ENCODE peak calls at places on chromosomes 7 and 10, in four cellular contexts. One of them, this sample, is unnamed.

GRCh38 chr10:31697271-31698168 is 231.1 kb downstream of the ARHGAP12 start:
- DNase-seq in uterus: peak; percentile 89
- DNase-seq in brain microvascular endothelial cell: peak; percentile 86
- DNase-seq in fibroblast of lung: peak; percentile 89
- DNase-seq in this sample: peak; percentile 84

GRCh38 chr10:89279449-89279869 is 22.4 kb upstream of the IFIT2 start:
- DNase-seq in uterus: no peak
- DNase-seq in brain microvascular endothelial cell: peak; percentile 68
- DNase-seq in fibroblast of lung: peak; percentile 72
- DNase-seq in this sample: peak; percentile 67

GRCh38 chr10:125087897-125088215 is 72.5 kb downstream of the CTBP2 start:
- DNase-seq in uterus: no peak
- DNase-seq in brain microvascular endothelial cell: no peak
- DNase-seq in fibroblast of lung: no peak
- DNase-seq in this sample: no peak

GRCh38 chr10:122462533-122463465 is 1.4 kb downstream of the HTRA1 start:
- DNase-seq in uterus: peak; percentile 75
- DNase-seq in brain microvascular endothelial cell: peak; percentile 49
- DNase-seq in fibroblast of lung: peak; percentile 66
- DNase-seq in this sample: peak; percentile 62

GRCh38 chr10:93468532-93469213 is 13.5 kb downstream of the MYOF start:
- DNase-seq in uterus: peak; percentile 74
- DNase-seq in brain microvascular endothelial cell: peak; percentile 90
- DNase-seq in fibroblast of lung: peak; percentile 93
- DNase-seq in this sample: peak; percentile 94

GRCh38 chr10:1638889-1639418 is 98.4 kb downstream of the ADARB2 start:
- DNase-seq in uterus: no peak
- DNase-seq in brain microvascular endothelial cell: no peak
- DNase-seq in fibroblast of lung: no peak
- DNase-seq in this sample: no peak

GRCh38 chr7:101880536-101881443 is 63.4 kb downstream of the CUX1 start:
- DNase-seq in uterus: peak; percentile 85
- DNase-seq in brain microvascular endothelial cell: peak; percentile 67
- DNase-seq in fibroblast of lung: peak; percentile 31
- DNase-seq in this sample: peak; percentile 62

GRCh38 chr10:4810093-4810492 is 15.9 kb upstream of the AKR1E2 start:
- DNase-seq in uterus: no peak
- DNase-seq in brain microvascular endothelial cell: peak; percentile 23
- DNase-seq in fibroblast of lung: peak; percentile 77
- DNase-seq in this sample: peak; percentile 73

GRCh38 chr7:43694399-43694748 is 34.9 kb downstream of the COA1 start:
- DNase-seq in uterus: no peak
- DNase-seq in brain microvascular endothelial cell: peak; percentile 70
- DNase-seq in fibroblast of lung: peak; percentile 93
- DNase-seq in this sample: peak; percentile 87

DNA sequence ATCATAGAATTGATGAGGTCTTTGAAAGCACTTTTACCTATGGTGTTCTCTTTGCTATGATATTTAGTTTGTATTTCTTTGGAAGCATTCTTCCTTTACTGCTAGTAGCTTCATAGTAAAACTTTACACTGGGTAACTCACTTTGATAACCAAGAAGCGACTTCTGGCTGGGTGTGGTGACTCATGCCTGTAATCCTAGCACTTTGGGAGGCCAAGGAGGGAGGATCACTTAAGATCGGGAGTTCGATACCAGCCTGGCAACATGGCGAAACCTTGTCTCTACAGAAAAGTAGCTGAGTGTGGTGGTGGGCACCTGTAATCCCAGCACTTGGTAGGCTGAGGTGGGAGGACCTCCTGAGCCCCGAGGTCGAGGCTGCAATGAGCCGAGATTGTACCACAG is 36.2 kb downstream of the CCDC126 start:
- DNase-seq in uterus: no peak
- DNase-seq in brain microvascular endothelial cell: no peak
- DNase-seq in fibroblast of lung: no peak
- DNase-seq in this sample: no peak
- H3K4me3 ChIP-seq in uterus: no peak overlapping the region
- H3K4me3 ChIP-seq in brain microvascular endothelial cell: no peak overlapping the region
- H3K4me3 ChIP-seq in fibroblast of lung: no peak overlapping the region
- H3K4me3 ChIP-seq in this sample: no peak overlapping the region

GRCh38 chr10:15715619-15716227 is 4.0 kb downstream of the ITGA8 start:
- DNase-seq in uterus: no peak
- DNase-seq in brain microvascular endothelial cell: peak; percentile 19
- DNase-seq in fibroblast of lung: peak; percentile 40
- DNase-seq in this sample: peak; percentile 44

GRCh38 chr10:15718495-15719061 is 1.1 kb downstream of the ITGA8 start:
- DNase-seq in uterus: no peak
- DNase-seq in brain microvascular endothelial cell: no peak
- DNase-seq in fibroblast of lung: no peak
- DNase-seq in this sample: no peak

GRCh38 chr10:15719899-15720634 is at the start of gene ITGA8:
- DNase-seq in uterus: peak; percentile 34
- DNase-seq in brain microvascular endothelial cell: peak; percentile 24
- DNase-seq in fibroblast of lung: peak; percentile 51
- DNase-seq in this sample: peak; percentile 22

GRCh38 chr10:15720635-15721310 is 1.1 kb upstream of the ITGA8 start:
- DNase-seq in uterus: no peak
- DNase-seq in brain microvascular endothelial cell: no peak
- DNase-seq in fibroblast of lung: no peak
- DNase-seq in this sample: no peak

DNA sequence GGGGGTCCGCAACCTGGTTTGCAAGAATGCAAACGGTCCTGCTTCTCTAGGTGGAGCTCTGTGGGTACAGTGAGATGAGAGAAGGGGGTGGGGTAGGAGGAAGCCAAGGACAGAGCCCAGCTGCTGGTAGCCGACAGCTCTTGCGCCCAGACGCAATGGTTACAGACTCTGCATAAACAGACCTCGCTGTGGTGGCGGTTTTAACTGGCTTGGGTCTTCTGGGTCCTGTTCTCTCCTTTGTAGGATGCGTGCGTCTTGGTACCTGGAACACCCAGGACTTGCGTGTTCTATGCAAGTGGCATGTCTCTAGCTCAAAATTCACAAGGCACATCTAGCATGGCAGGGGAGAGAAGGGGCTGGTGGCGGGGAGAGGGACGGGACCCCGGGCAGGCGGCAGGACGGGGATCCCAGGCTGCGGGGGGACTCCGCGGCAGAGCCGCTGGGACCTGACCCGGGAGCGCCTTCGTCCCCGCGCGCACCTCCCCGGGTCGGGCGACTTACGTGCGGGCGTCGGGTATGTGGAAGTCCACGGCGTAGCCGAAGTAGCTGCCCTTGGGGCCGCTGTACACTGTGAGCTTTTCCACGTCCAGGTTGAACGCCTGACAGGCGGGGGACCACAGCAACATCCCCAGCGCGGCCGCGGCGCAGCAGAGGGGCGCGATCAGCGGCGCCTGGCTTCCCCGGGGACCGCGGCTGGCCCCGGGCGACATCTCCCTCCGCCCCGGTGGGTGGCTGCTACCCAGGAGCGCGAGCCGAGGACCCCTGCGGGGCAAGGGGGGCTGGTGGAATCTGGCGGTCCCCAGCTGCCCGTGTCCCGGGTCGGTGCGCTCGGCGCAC is 442 bp downstream of the ITGA8 start:
- DNase-seq in uterus: no peak
- DNase-seq in brain microvascular endothelial cell: peak; percentile 4
- DNase-seq in fibroblast of lung: peak; percentile 40
- DNase-seq in this sample: no peak
- H3K4me3 ChIP-seq in uterus: peak overlapping the region; percentile 36
- H3K4me3 ChIP-seq in brain microvascular endothelial cell: peak overlapping the region; percentile 41
- H3K4me3 ChIP-seq in fibroblast of lung: peak overlapping the region; percentile 55
- H3K4me3 ChIP-seq in this sample: peak overlapping the region; percentile 26

GRCh38 chr7:64876792-64877713 is 26.0 kb upstream of the ZNF273 start:
- DNase-seq in uterus: no peak
- DNase-seq in brain microvascular endothelial cell: peak; percentile 20
- DNase-seq in fibroblast of lung: no peak
- DNase-seq in this sample: no peak
- H3K4me3 ChIP-seq in uterus: no peak overlapping the region
- H3K4me3 ChIP-seq in brain microvascular endothelial cell: peak overlapping the region; percentile 15
- H3K4me3 ChIP-seq in fibroblast of lung: no peak overlapping the region
- H3K4me3 ChIP-seq in this sample: no peak overlapping the region

GRCh38 chr7:106110238-106110560 is 1.9 kb downstream of the SYPL1 start:
- DNase-seq in uterus: no peak
- DNase-seq in brain microvascular endothelial cell: no peak
- DNase-seq in fibroblast of lung: peak; percentile 21
- DNase-seq in this sample: peak; percentile 31

GRCh38 chr7:106111671-106112117 is 418 bp downstream of the SYPL1 start:
- DNase-seq in uterus: peak; percentile 58
- DNase-seq in brain microvascular endothelial cell: peak; percentile 18
- DNase-seq in fibroblast of lung: peak; percentile 71
- DNase-seq in this sample: peak; percentile 73

GRCh38 chr7:106109521-106110237 is 2.4 kb downstream of the SYPL1 start:
- DNase-seq in uterus: no peak
- DNase-seq in brain microvascular endothelial cell: no peak
- DNase-seq in fibroblast of lung: no peak
- DNase-seq in this sample: no peak

GRCh38 chr7:106110885-106111670 is 1.0 kb downstream of the SYPL1 start:
- DNase-seq in uterus: no peak
- DNase-seq in brain microvascular endothelial cell: peak; percentile 16
- DNase-seq in fibroblast of lung: peak; percentile 51
- DNase-seq in this sample: no peak

GRCh38 chr7:106108988-106109387 is 3.1 kb downstream of the SYPL1 start:
- DNase-seq in uterus: no peak
- DNase-seq in brain microvascular endothelial cell: no peak
- DNase-seq in fibroblast of lung: no peak
- DNase-seq in this sample: no peak
- H3K4me3 ChIP-seq in uterus: no peak overlapping the region
- H3K4me3 ChIP-seq in brain microvascular endothelial cell: no peak overlapping the region
- H3K4me3 ChIP-seq in fibroblast of lung: no peak overlapping the region
- H3K4me3 ChIP-seq in this sample: no peak overlapping the region

DNA sequence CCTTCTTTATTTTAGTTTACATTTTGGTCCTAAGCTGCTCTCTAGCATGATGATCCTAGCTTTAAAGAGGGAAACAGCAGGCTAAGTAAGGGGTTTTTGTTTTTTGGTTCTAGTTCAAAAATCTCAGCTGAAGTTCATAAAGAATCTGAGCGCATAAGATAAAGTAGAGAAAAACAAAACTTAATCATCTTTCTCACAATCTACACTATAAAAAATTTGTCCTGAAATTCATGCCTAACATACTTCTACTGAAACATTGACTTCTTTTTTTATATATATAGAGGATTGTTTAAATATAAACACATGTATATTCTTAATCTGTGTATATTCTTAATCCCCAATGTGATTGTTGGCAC is 6.9 kb upstream of the IGF2BP3 start:
- DNase-seq in uterus: no peak
- DNase-seq in brain microvascular endothelial cell: no peak
- DNase-seq in fibroblast of lung: no peak
- DNase-seq in this sample: no peak
- H3K4me3 ChIP-seq in uterus: no peak overlapping the region
- H3K4me3 ChIP-seq in brain microvascular endothelial cell: no peak overlapping the region
- H3K4me3 ChIP-seq in fibroblast of lung: peak overlapping the region; percentile 82
- H3K4me3 ChIP-seq in this sample: no peak overlapping the region

DNA sequence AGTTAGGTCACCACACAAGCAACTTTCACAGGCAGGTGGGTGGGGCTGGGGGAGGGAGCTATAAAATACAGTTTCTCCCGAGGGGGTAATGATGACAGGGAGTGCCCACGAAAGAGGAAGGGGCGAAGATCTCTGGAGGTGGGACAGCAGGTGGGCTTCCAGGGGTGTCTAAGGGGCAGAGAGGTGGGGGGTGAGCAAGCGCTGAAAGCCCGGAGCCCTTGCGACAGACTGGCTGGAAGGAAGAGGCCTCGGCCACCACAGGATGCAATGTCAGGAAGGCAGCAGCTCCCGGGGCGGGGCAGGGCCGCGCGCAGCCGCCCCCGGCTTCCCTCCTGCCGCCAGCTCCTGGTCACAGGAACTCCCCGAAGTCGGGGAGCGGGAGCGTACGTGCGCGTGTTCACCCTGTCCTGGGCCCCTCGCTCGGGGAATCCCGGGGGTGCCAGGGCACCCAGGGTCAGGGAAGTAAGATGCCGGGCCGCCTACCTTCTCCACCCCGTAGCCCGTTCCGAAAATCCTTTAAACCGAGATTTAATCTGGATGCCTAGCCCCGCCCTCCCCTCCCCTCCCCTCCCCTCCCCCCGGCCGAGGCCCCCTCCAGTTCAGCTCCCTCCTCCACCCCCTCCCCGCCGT is 105.2 kb upstream of the PPIF start:
- DNase-seq in uterus: peak; percentile 62
- DNase-seq in brain microvascular endothelial cell: no peak
- DNase-seq in fibroblast of lung: peak; percentile 33
- DNase-seq in this sample: peak; percentile 51
- H3K4me3 ChIP-seq in uterus: peak overlapping the region; percentile 43
- H3K4me3 ChIP-seq in brain microvascular endothelial cell: peak overlapping the region; percentile 51
- H3K4me3 ChIP-seq in fibroblast of lung: peak overlapping the region; percentile 34
- H3K4me3 ChIP-seq in this sample: peak overlapping the region; percentile 39

GRCh38 chr7:150631866-150632864 is at the start of gene GIMAP6:
- DNase-seq in uterus: no peak
- DNase-seq in brain microvascular endothelial cell: no peak
- DNase-seq in fibroblast of lung: no peak
- DNase-seq in this sample: no peak
- H3K4me3 ChIP-seq in uterus: peak within 1 kb of the TSS; percentile 26
- H3K4me3 ChIP-seq in brain microvascular endothelial cell: no peak within 1 kb of the TSS
- H3K4me3 ChIP-seq in fibroblast of lung: no peak within 1 kb of the TSS
- H3K4me3 ChIP-seq in this sample: no peak within 1 kb of the TSS

This sample was measured in cardiac fibroblast.